ENCODE peak calls at places on chromosomes 12 and 14, in five cellular contexts. One of them, this sample, is unnamed.

GRCh38 chr12:97784904-97785303 is 322.3 kb downstream of the RMST start:
- DNase-seq in PC-3: no peak
- DNase-seq in mucosa of descending colon: no peak
- DNase-seq in AG10803: no peak
- DNase-seq in GM13977: no peak
- DNase-seq in this sample: no peak

GRCh38 chr14:103056322-103057027 is 874 bp downstream of the CDC42BPB start:
- DNase-seq in PC-3: peak
- DNase-seq in mucosa of descending colon: peak
- DNase-seq in AG10803: peak
- DNase-seq in GM13977: no peak
- DNase-seq in this sample: peak

GRCh38 chr12:120109570-120110267 is 6.8 kb downstream of the RAB35 start:
- DNase-seq in PC-3: no peak
- DNase-seq in mucosa of descending colon: no peak
- DNase-seq in AG10803: no peak
- DNase-seq in GM13977: no peak
- DNase-seq in this sample: no peak

GRCh38 chr12:116370004-116370404 is 92.5 kb upstream of the MED13L start:
- DNase-seq in PC-3: no peak
- DNase-seq in mucosa of descending colon: no peak
- DNase-seq in AG10803: peak
- DNase-seq in GM13977: no peak
- DNase-seq in this sample: no peak

GRCh38 chr14:99522457-99522891 is 41.3 kb downstream of the CCNK start:
- DNase-seq in PC-3: peak
- DNase-seq in mucosa of descending colon: peak
- DNase-seq in AG10803: peak
- DNase-seq in GM13977: no peak
- DNase-seq in this sample: no peak

GRCh38 chr12:69266045-69266635 is 26.8 kb downstream of the CPSF6 start:
- DNase-seq in PC-3: peak
- DNase-seq in mucosa of descending colon: no peak
- DNase-seq in AG10803: peak
- DNase-seq in GM13977: no peak
- DNase-seq in this sample: peak

GRCh38 chr12:52076811-52077210 is 2.7 kb upstream of the SMIM41 start:
- DNase-seq in PC-3: no peak
- DNase-seq in mucosa of descending colon: no peak
- DNase-seq in AG10803: no peak
- DNase-seq in GM13977: no peak
- DNase-seq in this sample: no peak

GRCh38 chr12:3491938-3492867 is 1.2 kb downstream of the PRMT8 start:
- DNase-seq in PC-3: peak
- DNase-seq in mucosa of descending colon: no peak
- DNase-seq in AG10803: peak
- DNase-seq in GM13977: peak
- DNase-seq in this sample: peak

GRCh38 chr14:44759263-44759662 is 202.5 kb downstream of the KLHL28 start:
- DNase-seq in PC-3: no peak
- DNase-seq in mucosa of descending colon: no peak
- DNase-seq in AG10803: no peak
- DNase-seq in GM13977: no peak
- DNase-seq in this sample: no peak

GRCh38 chr12:45634273-45634917 is 95.1 kb upstream of the ARID2 start:
- DNase-seq in PC-3: no peak
- DNase-seq in mucosa of descending colon: no peak
- DNase-seq in AG10803: no peak
- DNase-seq in GM13977: peak
- DNase-seq in this sample: no peak

GRCh38 chr12:45638386-45638785 is 91.1 kb upstream of the ARID2 start:
- DNase-seq in PC-3: no peak
- DNase-seq in mucosa of descending colon: no peak
- DNase-seq in AG10803: no peak
- DNase-seq in GM13977: no peak
- DNase-seq in this sample: no peak

GRCh38 chr12:45633733-45634132 is 95.8 kb upstream of the ARID2 start:
- DNase-seq in PC-3: no peak
- DNase-seq in mucosa of descending colon: no peak
- DNase-seq in AG10803: no peak
- DNase-seq in GM13977: no peak
- DNase-seq in this sample: no peak

DNA sequence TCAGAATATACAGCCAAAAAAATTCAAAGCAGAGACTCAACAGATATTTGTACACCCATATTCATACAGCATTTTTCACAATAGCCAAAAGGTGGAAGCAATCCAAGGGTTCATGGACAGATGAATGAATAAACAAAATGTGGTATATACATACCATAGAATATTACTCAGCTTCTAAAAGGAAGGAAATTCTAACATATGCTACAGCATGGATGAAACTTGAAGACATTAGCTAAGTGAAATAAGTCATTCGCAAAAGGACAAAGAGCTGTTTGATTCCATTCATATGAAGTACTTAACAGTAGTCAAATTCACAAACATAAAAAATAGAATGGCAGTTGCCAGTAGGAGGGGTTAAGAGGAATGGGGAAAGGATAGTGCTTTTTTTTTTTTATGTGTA is 91.8 kb upstream of the ARID2 start:
- DNase-seq in PC-3: peak
- DNase-seq in mucosa of descending colon: no peak
- DNase-seq in AG10803: peak
- DNase-seq in GM13977: no peak
- DNase-seq in this sample: peak
- TF ChIP-seq CTCF in PC-3: no peak
- TF ChIP-seq CTCF in mucosa of descending colon: no peak
- TF ChIP-seq CTCF in AG10803: no peak
- TF ChIP-seq CTCF in GM13977: no peak
- TF ChIP-seq CTCF in this sample: no peak

GRCh38 chr14:54396493-54397335 is at the start of gene CDKN3:
- DNase-seq in PC-3: peak
- DNase-seq in mucosa of descending colon: peak
- DNase-seq in AG10803: peak
- DNase-seq in GM13977: peak
- DNase-seq in this sample: peak
- TF ChIP-seq CTCF in PC-3: peak
- TF ChIP-seq CTCF in mucosa of descending colon: peak
- TF ChIP-seq CTCF in AG10803: peak
- TF ChIP-seq CTCF in GM13977: peak
- TF ChIP-seq CTCF in this sample: peak

GRCh38 chr14:60510254-60510975 is 1.5 kb downstream of the SIX6 start:
- DNase-seq in PC-3: no peak
- DNase-seq in mucosa of descending colon: peak
- DNase-seq in AG10803: no peak
- DNase-seq in GM13977: no peak
- DNase-seq in this sample: no peak

GRCh38 chr14:60508363-60508706 is 611 bp upstream of the SIX6 start:
- DNase-seq in PC-3: no peak
- DNase-seq in mucosa of descending colon: no peak
- DNase-seq in AG10803: no peak
- DNase-seq in GM13977: no peak
- DNase-seq in this sample: no peak

GRCh38 chr14:60506985-60507829 is 1.7 kb upstream of the SIX6 start:
- DNase-seq in PC-3: no peak
- DNase-seq in mucosa of descending colon: no peak
- DNase-seq in AG10803: no peak
- DNase-seq in GM13977: no peak
- DNase-seq in this sample: no peak

GRCh38 chr14:60509438-60510253 is 700 bp downstream of the SIX6 start:
- DNase-seq in PC-3: no peak
- DNase-seq in mucosa of descending colon: no peak
- DNase-seq in AG10803: no peak
- DNase-seq in GM13977: no peak
- DNase-seq in this sample: no peak

GRCh38 chr14:60508707-60509437 is at the start of gene SIX6:
- DNase-seq in PC-3: no peak
- DNase-seq in mucosa of descending colon: no peak
- DNase-seq in AG10803: peak
- DNase-seq in GM13977: no peak
- DNase-seq in this sample: no peak
- TF ChIP-seq CTCF in PC-3: no peak
- TF ChIP-seq CTCF in mucosa of descending colon: no peak
- TF ChIP-seq CTCF in AG10803: no peak
- TF ChIP-seq CTCF in GM13977: no peak
- TF ChIP-seq CTCF in this sample: no peak

GRCh38 chr12:75207338-75208083 is 2.1 kb downstream of the KCNC2 start:
- DNase-seq in PC-3: no peak
- DNase-seq in mucosa of descending colon: peak
- DNase-seq in AG10803: no peak
- DNase-seq in GM13977: no peak
- DNase-seq in this sample: no peak
- TF ChIP-seq CTCF in PC-3: no peak
- TF ChIP-seq CTCF in mucosa of descending colon: no peak
- TF ChIP-seq CTCF in AG10803: no peak
- TF ChIP-seq CTCF in GM13977: no peak
- TF ChIP-seq CTCF in this sample: no peak

DNA sequence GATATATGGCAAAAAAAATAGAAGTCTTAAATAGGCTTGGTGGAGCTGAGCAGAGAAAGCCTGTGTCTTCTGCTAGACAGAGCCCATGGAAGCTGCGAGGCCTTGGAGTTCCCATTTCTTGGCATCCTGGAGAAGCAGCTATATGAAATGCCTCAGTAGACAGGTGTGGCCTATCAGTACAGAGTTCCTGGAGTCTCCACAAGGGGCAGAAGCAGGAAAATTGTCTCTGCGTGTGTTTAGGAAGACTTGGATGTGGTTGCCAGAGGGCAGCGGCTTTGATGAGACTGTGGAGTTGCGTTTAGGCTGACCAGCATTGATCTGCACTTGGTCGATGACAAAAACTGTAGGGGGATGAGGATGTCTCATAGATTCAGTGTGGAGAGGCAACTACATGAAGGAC is 334.5 kb upstream of the SEL1L start:
- DNase-seq in PC-3: no peak
- DNase-seq in mucosa of descending colon: no peak
- DNase-seq in AG10803: no peak
- DNase-seq in GM13977: no peak
- DNase-seq in this sample: peak
- TF ChIP-seq CTCF in PC-3: no peak
- TF ChIP-seq CTCF in mucosa of descending colon: no peak
- TF ChIP-seq CTCF in AG10803: no peak
- TF ChIP-seq CTCF in GM13977: no peak
- TF ChIP-seq CTCF in this sample: no peak

GRCh38 chr12:41274643-41275042 is 86.5 kb downstream of the PDZRN4 start:
- DNase-seq in PC-3: no peak
- DNase-seq in mucosa of descending colon: no peak
- DNase-seq in AG10803: no peak
- DNase-seq in GM13977: no peak
- DNase-seq in this sample: no peak

DNA sequence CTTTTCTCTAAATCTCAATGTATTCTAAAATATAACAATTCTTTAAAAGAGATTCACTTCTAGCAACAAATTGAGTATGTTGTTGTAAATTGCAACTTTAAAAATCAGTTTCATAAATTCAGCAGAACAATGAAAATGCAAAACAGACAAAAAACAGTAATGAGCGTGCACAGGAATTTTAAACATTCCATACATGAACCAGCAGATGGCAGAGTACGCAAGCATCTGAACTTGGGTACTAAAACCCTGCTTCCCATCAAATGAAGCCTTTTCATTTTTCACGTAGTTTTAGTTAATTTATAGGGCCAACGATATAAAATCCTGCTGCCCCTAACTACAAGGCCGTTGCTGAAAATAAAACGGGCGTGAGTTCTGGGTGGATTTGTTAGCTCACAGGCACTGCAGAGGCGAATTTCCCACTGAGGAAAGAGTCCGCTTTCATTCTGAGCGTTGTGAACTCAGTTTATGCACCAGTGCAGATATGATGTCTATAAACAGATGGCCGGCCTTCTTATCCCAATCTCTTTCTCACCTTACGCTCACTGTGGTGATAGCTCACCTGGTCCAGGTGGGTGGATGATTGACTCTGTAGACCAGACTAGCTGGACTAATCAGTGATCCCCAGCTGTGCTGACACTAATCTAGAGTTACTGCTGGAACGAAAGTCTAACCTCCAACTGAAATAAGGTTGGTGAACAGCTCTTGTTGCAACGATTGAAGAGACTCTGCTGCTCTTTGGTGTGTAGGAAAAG is 89.1 kb downstream of the PDZRN4 start:
- DNase-seq in PC-3: peak
- DNase-seq in mucosa of descending colon: no peak
- DNase-seq in AG10803: peak
- DNase-seq in GM13977: peak
- DNase-seq in this sample: peak
- TF ChIP-seq CTCF in PC-3: peak
- TF ChIP-seq CTCF in mucosa of descending colon: no peak
- TF ChIP-seq CTCF in AG10803: peak
- TF ChIP-seq CTCF in GM13977: peak
- TF ChIP-seq CTCF in this sample: peak

GRCh38 chr12:67517181-67517887 is 131.2 kb upstream of the DYRK2 start:
- DNase-seq in PC-3: peak
- DNase-seq in mucosa of descending colon: peak
- DNase-seq in AG10803: peak
- DNase-seq in GM13977: no peak
- DNase-seq in this sample: peak
- TF ChIP-seq CTCF in PC-3: no peak
- TF ChIP-seq CTCF in mucosa of descending colon: no peak
- TF ChIP-seq CTCF in AG10803: no peak
- TF ChIP-seq CTCF in GM13977: no peak
- TF ChIP-seq CTCF in this sample: no peak

GRCh38 chr14:24761141-24761540 is 127.2 kb upstream of the GZMB start:
- DNase-seq in PC-3: no peak
- DNase-seq in mucosa of descending colon: no peak
- DNase-seq in AG10803: no peak
- DNase-seq in GM13977: no peak
- DNase-seq in this sample: no peak
- TF ChIP-seq CTCF in PC-3: no peak
- TF ChIP-seq CTCF in mucosa of descending colon: no peak
- TF ChIP-seq CTCF in AG10803: no peak
- TF ChIP-seq CTCF in GM13977: no peak
- TF ChIP-seq CTCF in this sample: no peak

This sample was measured in MCF 10A.